ENCODE peak calls at places on chromosomes 1 and 21, in five cellular contexts. One of them, this sample, is unnamed. For H3K27me3, the result is how much of the 10 kb centered on the place peaks cover.

GRCh38 chr21:45104560-45104959 is 30.2 kb downstream of the ADARB1 start:
- DNase-seq in upper lobe of right lung: no peak
- DNase-seq in tibial artery: no peak
- DNase-seq in neural progenitor cell: no peak
- DNase-seq in gastrocnemius medialis: peak
- DNase-seq in this sample: no peak

GRCh38 chr1:22830131-22830566 is 119.5 kb downstream of the EPHB2 start:
- DNase-seq in gastrocnemius medialis: no peak
- DNase-seq in tibial artery: no peak
- DNase-seq in neural progenitor cell: no peak
- DNase-seq in upper lobe of right lung: no peak
- DNase-seq in this sample: no peak

GRCh38 chr1:67390041-67390887 is 39.9 kb downstream of the SERBP1 start:
- DNase-seq in upper lobe of right lung: no peak
- DNase-seq in gastrocnemius medialis: no peak
- DNase-seq in neural progenitor cell: no peak
- DNase-seq in tibial artery: no peak
- DNase-seq in this sample: no peak

GRCh38 chr1:238558156-238558555 is 667.4 kb upstream of the ZP4 start:
- DNase-seq in neural progenitor cell: no peak
- DNase-seq in tibial artery: no peak
- DNase-seq in gastrocnemius medialis: no peak
- DNase-seq in upper lobe of right lung: no peak
- DNase-seq in this sample: no peak

GRCh38 chr1:9270290-9270900 is 22.3 kb upstream of the SPSB1 start:
- DNase-seq in upper lobe of right lung: peak
- DNase-seq in gastrocnemius medialis: peak
- DNase-seq in tibial artery: no peak
- DNase-seq in neural progenitor cell: peak
- DNase-seq in this sample: no peak

GRCh38 chr1:243745361-243745760 is 104.7 kb downstream of the AKT3 start:
- DNase-seq in neural progenitor cell: no peak
- DNase-seq in upper lobe of right lung: no peak
- DNase-seq in tibial artery: no peak
- DNase-seq in gastrocnemius medialis: no peak
- DNase-seq in this sample: no peak

GRCh38 chr21:44487831-44488230 is 32.5 kb downstream of the LRRC3 start:
- DNase-seq in gastrocnemius medialis: no peak
- DNase-seq in tibial artery: no peak
- DNase-seq in upper lobe of right lung: no peak
- DNase-seq in neural progenitor cell: peak
- DNase-seq in this sample: no peak

GRCh38 chr1:175192630-175193338 is at the start of gene KIAA0040:
- DNase-seq in tibial artery: peak
- DNase-seq in neural progenitor cell: peak
- DNase-seq in upper lobe of right lung: peak
- DNase-seq in gastrocnemius medialis: peak
- DNase-seq in this sample: peak

GRCh38 chr21:45508607-45509565 is 33.4 kb downstream of the SLC19A1 start:
- DNase-seq in tibial artery: no peak
- DNase-seq in upper lobe of right lung: peak
- DNase-seq in gastrocnemius medialis: no peak
- DNase-seq in neural progenitor cell: peak
- DNase-seq in this sample: no peak

GRCh38 chr1:194004146-194004545 is 817.7 kb upstream of the B3GALT2 start:
- DNase-seq in tibial artery: no peak
- DNase-seq in gastrocnemius medialis: no peak
- DNase-seq in upper lobe of right lung: no peak
- DNase-seq in neural progenitor cell: peak
- DNase-seq in this sample: no peak

GRCh38 chr1:246479061-246479460 is 28.0 kb downstream of the SMYD3 start:
- DNase-seq in gastrocnemius medialis: no peak
- DNase-seq in upper lobe of right lung: no peak
- DNase-seq in neural progenitor cell: no peak
- DNase-seq in tibial artery: no peak
- DNase-seq in this sample: no peak

GRCh38 chr21:46096997-46097825 is 701 bp upstream of the COL6A2 start:
- DNase-seq in gastrocnemius medialis: peak
- DNase-seq in neural progenitor cell: no peak
- DNase-seq in upper lobe of right lung: peak
- DNase-seq in tibial artery: peak
- DNase-seq in this sample: peak

GRCh38 chr1:74629283-74629682 is 44.3 kb downstream of the ERICH3 start:
- DNase-seq in neural progenitor cell: peak
- DNase-seq in upper lobe of right lung: no peak
- DNase-seq in tibial artery: no peak
- DNase-seq in gastrocnemius medialis: no peak
- DNase-seq in this sample: no peak

GRCh38 chr1:237701534-237701933 is 189.2 kb downstream of the ZP4 start:
- DNase-seq in upper lobe of right lung: no peak
- DNase-seq in neural progenitor cell: no peak
- DNase-seq in gastrocnemius medialis: no peak
- DNase-seq in tibial artery: no peak
- DNase-seq in this sample: no peak

GRCh38 chr1:27102707-27103468 is 52.0 kb downstream of the SLC9A1 start:
- DNase-seq in gastrocnemius medialis: peak
- DNase-seq in neural progenitor cell: peak
- DNase-seq in tibial artery: peak
- DNase-seq in upper lobe of right lung: peak
- DNase-seq in this sample: peak

DNA sequence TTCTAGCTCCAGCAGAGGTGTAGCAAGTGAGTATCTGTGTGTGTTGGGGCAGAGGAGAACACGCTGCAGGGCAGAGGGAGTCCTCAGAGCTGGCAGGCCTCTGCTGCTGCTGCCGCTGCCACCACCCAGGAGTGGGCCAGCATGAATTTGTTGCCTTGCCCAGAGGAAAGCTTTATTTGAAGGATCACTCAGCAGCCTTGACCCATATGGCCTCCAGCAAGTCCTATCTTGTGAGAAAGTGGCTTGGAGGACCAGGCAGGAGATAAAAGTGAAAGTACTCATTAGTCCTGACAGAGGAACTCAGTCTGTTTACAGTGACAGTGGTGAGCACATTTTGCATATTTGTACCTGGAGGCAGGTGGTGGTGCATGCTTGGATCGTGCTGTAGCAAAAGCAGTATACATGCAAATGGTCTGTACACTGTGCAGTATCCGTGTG is 3.1 kb downstream of the TRAF5 start:
- DNase-seq in tibial artery: no peak
- DNase-seq in upper lobe of right lung: no peak
- DNase-seq in gastrocnemius medialis: no peak
- DNase-seq in neural progenitor cell: no peak
- DNase-seq in this sample: no peak
- H3K4me3 ChIP-seq in tibial artery: peak
- H3K4me3 ChIP-seq in upper lobe of right lung: no peak
- H3K4me3 ChIP-seq in gastrocnemius medialis: no peak
- H3K4me3 ChIP-seq in neural progenitor cell: no peak
- H3K4me3 ChIP-seq in this sample: no peak

GRCh38 chr1:218676991-218677390 is 331.9 kb downstream of the TGFB2 start:
- DNase-seq in neural progenitor cell: peak
- DNase-seq in upper lobe of right lung: no peak
- DNase-seq in gastrocnemius medialis: no peak
- DNase-seq in tibial artery: no peak
- DNase-seq in this sample: no peak

GRCh38 chr1:218673170-218673569 is 328.0 kb downstream of the TGFB2 start:
- DNase-seq in gastrocnemius medialis: no peak
- DNase-seq in neural progenitor cell: no peak
- DNase-seq in tibial artery: no peak
- DNase-seq in upper lobe of right lung: no peak
- DNase-seq in this sample: no peak

GRCh38 chr1:218671573-218671972 is 326.4 kb downstream of the TGFB2 start:
- DNase-seq in tibial artery: no peak
- DNase-seq in gastrocnemius medialis: no peak
- DNase-seq in upper lobe of right lung: no peak
- DNase-seq in neural progenitor cell: peak
- DNase-seq in this sample: no peak

GRCh38 chr1:218670875-218671274 is 325.7 kb downstream of the TGFB2 start:
- DNase-seq in tibial artery: no peak
- DNase-seq in gastrocnemius medialis: no peak
- DNase-seq in upper lobe of right lung: no peak
- DNase-seq in neural progenitor cell: no peak
- DNase-seq in this sample: no peak

GRCh38 chr1:218674280-218674773 is 329.2 kb downstream of the TGFB2 start:
- DNase-seq in tibial artery: no peak
- DNase-seq in gastrocnemius medialis: no peak
- DNase-seq in neural progenitor cell: peak
- DNase-seq in upper lobe of right lung: peak
- DNase-seq in this sample: peak
- H3K27me3 ChIP-seq in tibial artery: under half
- H3K27me3 ChIP-seq in gastrocnemius medialis: under half
- H3K27me3 ChIP-seq in neural progenitor cell: under half
- H3K27me3 ChIP-seq in upper lobe of right lung: under half
- H3K27me3 ChIP-seq in this sample: under half

GRCh38 chr1:207414606-207415108 is 39.5 kb upstream of the CR2 start:
- DNase-seq in neural progenitor cell: no peak
- DNase-seq in tibial artery: no peak
- DNase-seq in upper lobe of right lung: no peak
- DNase-seq in gastrocnemius medialis: no peak
- DNase-seq in this sample: no peak
- H3K4me3 ChIP-seq in neural progenitor cell: no peak
- H3K4me3 ChIP-seq in tibial artery: no peak
- H3K4me3 ChIP-seq in upper lobe of right lung: no peak
- H3K4me3 ChIP-seq in gastrocnemius medialis: no peak
- H3K4me3 ChIP-seq in this sample: no peak

DNA sequence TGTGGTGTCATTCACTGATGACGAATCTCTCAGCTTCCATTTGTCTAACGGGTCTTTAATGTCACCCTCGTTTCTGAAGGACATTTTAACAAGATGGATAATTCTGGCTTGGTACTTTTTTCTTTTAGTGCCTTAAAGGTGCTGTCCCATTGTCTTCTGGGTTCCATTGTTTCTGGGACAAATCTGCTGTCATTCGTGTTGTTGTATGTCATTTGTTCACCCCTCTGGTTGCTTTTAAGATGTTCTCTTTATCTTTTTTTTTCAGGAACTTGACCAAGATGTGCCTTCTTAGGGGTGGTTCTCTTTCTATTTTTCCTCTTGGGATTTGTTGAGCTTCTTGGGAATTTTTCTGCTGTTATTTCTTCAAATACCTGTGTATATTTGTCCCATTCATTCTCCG is 14.0 kb upstream of the MMEL1 start:
- DNase-seq in upper lobe of right lung: no peak
- DNase-seq in tibial artery: no peak
- DNase-seq in neural progenitor cell: no peak
- DNase-seq in gastrocnemius medialis: no peak
- DNase-seq in this sample: no peak
- H3K27me3 ChIP-seq in upper lobe of right lung: under half
- H3K27me3 ChIP-seq in tibial artery: under half
- H3K27me3 ChIP-seq in neural progenitor cell: under half
- H3K27me3 ChIP-seq in gastrocnemius medialis: under half
- H3K27me3 ChIP-seq in this sample: under half

This sample was measured in right atrium auricular region.